ENCODE peak calls at places on chromosomes 11 and 22, in six cellular contexts. One of them, this sample, is unnamed.
A peak's percentile ranks its signal among the peaks of the same experiment; 100 is the strongest.

GRCh38 chr22:27637604-27638003 is 164.0 kb downstream of the MN1 start:
- DNase-seq in neural progenitor cell: no peak
- DNase-seq in A549: no peak
- DNase-seq in progenitor cell of endocrine pancreas: no peak
- DNase-seq in GM12865: no peak
- DNase-seq in HFF-Myc: no peak
- DNase-seq in this sample: no peak

GRCh38 chr11:60927600-60927999 is 3.3 kb downstream of the TMEM132A start:
- DNase-seq in progenitor cell of endocrine pancreas: no peak
- DNase-seq in GM12865: no peak
- DNase-seq in A549: no peak
- DNase-seq in HFF-Myc: no peak
- DNase-seq in neural progenitor cell: no peak
- DNase-seq in this sample: no peak

GRCh38 chr11:45928535-45929215 is 6.2 kb downstream of the LARGE2 start:
- DNase-seq in HFF-Myc: no peak
- DNase-seq in progenitor cell of endocrine pancreas: no peak
- DNase-seq in neural progenitor cell: no peak
- DNase-seq in A549: no peak
- DNase-seq in GM12865: no peak
- DNase-seq in this sample: no peak

GRCh38 chr11:9639985-9640384 is 23.9 kb upstream of the SWAP70 start:
- DNase-seq in progenitor cell of endocrine pancreas: no peak
- DNase-seq in HFF-Myc: no peak
- DNase-seq in A549: peak; percentile 33
- DNase-seq in neural progenitor cell: no peak
- DNase-seq in GM12865: no peak
- DNase-seq in this sample: no peak

GRCh38 chr11:64643258-64643881 is 52.4 kb downstream of the SLC22A12 start:
- DNase-seq in A549: no peak
- DNase-seq in HFF-Myc: no peak
- DNase-seq in neural progenitor cell: peak; percentile 86
- DNase-seq in GM12865: no peak
- DNase-seq in progenitor cell of endocrine pancreas: no peak
- DNase-seq in this sample: no peak

GRCh38 chr11:72573380-72573949 is 100.8 kb downstream of the PDE2A start:
- DNase-seq in HFF-Myc: no peak
- DNase-seq in GM12865: peak; percentile 36
- DNase-seq in progenitor cell of endocrine pancreas: peak; percentile 34
- DNase-seq in neural progenitor cell: peak; percentile 78
- DNase-seq in A549: peak; percentile 47
- DNase-seq in this sample: no peak

GRCh38 chr11:128715691-128716153 is 21.9 kb downstream of the FLI1 start:
- DNase-seq in GM12865: no peak
- DNase-seq in progenitor cell of endocrine pancreas: no peak
- DNase-seq in neural progenitor cell: peak; percentile 14
- DNase-seq in A549: no peak
- DNase-seq in HFF-Myc: no peak
- DNase-seq in this sample: no peak

GRCh38 chr22:27992294-27993165 is 73.5 kb upstream of the PITPNB start:
- DNase-seq in HFF-Myc: no peak
- DNase-seq in progenitor cell of endocrine pancreas: no peak
- DNase-seq in neural progenitor cell: no peak
- DNase-seq in A549: no peak
- DNase-seq in GM12865: no peak
- DNase-seq in this sample: no peak

GRCh38 chr11:108859510-108859909 is 194.6 kb downstream of the DDX10 start:
- DNase-seq in neural progenitor cell: no peak
- DNase-seq in HFF-Myc: no peak
- DNase-seq in GM12865: no peak
- DNase-seq in progenitor cell of endocrine pancreas: no peak
- DNase-seq in A549: no peak
- DNase-seq in this sample: no peak

GRCh38 chr11:106271686-106272085 is 194.2 kb downstream of the AASDHPPT start:
- DNase-seq in HFF-Myc: no peak
- DNase-seq in neural progenitor cell: no peak
- DNase-seq in A549: no peak
- DNase-seq in progenitor cell of endocrine pancreas: no peak
- DNase-seq in GM12865: no peak
- DNase-seq in this sample: no peak
- TF ChIP-seq CTCF in HFF-Myc: no peak
- TF ChIP-seq CTCF in neural progenitor cell: no peak
- TF ChIP-seq CTCF in A549: no peak
- TF ChIP-seq CTCF in progenitor cell of endocrine pancreas: no peak
- TF ChIP-seq CTCF in GM12865: no peak
- TF ChIP-seq CTCF in this sample: no peak

DNA sequence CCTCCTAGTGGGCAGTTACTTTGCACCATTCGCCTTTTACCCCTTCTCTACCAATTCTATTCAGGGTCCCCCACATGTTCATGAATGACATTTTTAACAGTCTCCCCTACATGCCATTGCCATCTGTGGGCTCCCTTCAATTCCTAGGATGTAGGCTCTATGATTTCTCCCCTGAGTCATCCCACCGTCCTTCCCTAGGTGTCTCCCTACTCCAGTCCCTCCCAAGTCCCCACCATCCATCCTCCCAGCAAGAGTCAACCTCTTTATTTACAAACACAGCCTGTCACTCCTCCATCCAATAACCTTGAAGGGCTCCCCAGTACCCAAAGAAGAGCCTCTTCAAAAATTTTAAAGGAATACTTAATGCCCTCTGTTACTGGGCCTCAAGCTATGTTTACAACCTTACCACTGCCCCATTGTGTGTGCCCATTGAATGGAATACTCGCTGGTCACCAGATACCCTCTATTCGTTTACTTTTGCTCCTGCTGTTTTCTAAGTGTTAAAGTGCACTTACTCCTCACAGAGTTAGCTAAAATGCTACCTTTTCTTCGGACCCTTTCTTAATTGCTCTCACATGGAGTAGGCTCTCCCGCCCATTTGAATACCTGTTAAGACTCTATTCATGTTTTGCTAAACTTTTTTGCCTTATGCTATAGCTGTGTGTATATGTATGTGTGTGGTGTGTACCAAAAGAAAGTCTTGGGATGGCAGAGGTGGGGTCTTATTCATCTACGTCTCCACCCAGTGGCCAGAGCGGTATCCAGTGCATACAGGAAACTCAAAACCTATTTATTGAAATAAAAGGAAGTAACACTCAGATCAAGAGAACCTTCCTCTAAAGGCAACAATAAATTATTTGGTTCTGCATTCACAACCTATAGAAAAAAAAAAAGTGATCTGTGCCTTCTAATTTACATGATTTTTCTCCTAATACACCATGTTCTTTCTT is 235.8 kb upstream of the CCDC90B start:
- DNase-seq in neural progenitor cell: peak; percentile 57
- DNase-seq in HFF-Myc: no peak
- DNase-seq in GM12865: peak; percentile 23
- DNase-seq in progenitor cell of endocrine pancreas: no peak
- DNase-seq in A549: peak; percentile 6
- DNase-seq in this sample: no peak
- TF ChIP-seq CTCF in neural progenitor cell: peak; percentile 47
- TF ChIP-seq CTCF in HFF-Myc: peak; percentile 25
- TF ChIP-seq CTCF in GM12865: peak; percentile 18
- TF ChIP-seq CTCF in progenitor cell of endocrine pancreas: peak; percentile 24
- TF ChIP-seq CTCF in A549: no peak
- TF ChIP-seq CTCF in this sample: no peak

GRCh38 chr11:43557553-43558031 is 122.9 kb upstream of the HSD17B12 start:
- DNase-seq in A549: no peak
- DNase-seq in neural progenitor cell: peak; percentile 74
- DNase-seq in HFF-Myc: no peak
- DNase-seq in GM12865: no peak
- DNase-seq in progenitor cell of endocrine pancreas: no peak
- DNase-seq in this sample: no peak
- TF ChIP-seq CTCF in A549: no peak
- TF ChIP-seq CTCF in neural progenitor cell: peak; percentile 32
- TF ChIP-seq CTCF in HFF-Myc: peak; percentile 10
- TF ChIP-seq CTCF in GM12865: no peak
- TF ChIP-seq CTCF in progenitor cell of endocrine pancreas: peak; percentile 33
- TF ChIP-seq CTCF in this sample: no peak

GRCh38 chr22:20115691-20116375 is at the start of gene RANBP1:
- DNase-seq in HFF-Myc: no peak
- DNase-seq in GM12865: no peak
- DNase-seq in progenitor cell of endocrine pancreas: no peak
- DNase-seq in neural progenitor cell: peak; percentile 23
- DNase-seq in A549: no peak
- DNase-seq in this sample: no peak

GRCh38 chr22:20117656-20118571 is 888 bp upstream of the TRMT2A start:
- DNase-seq in progenitor cell of endocrine pancreas: no peak
- DNase-seq in neural progenitor cell: peak; percentile 51
- DNase-seq in HFF-Myc: no peak
- DNase-seq in GM12865: peak; percentile 61
- DNase-seq in A549: no peak
- DNase-seq in this sample: no peak

GRCh38 chr22:20116376-20116950 is 559 bp downstream of the RANBP1 start:
- DNase-seq in A549: no peak
- DNase-seq in HFF-Myc: no peak
- DNase-seq in progenitor cell of endocrine pancreas: no peak
- DNase-seq in GM12865: no peak
- DNase-seq in neural progenitor cell: peak; percentile 13
- DNase-seq in this sample: no peak

GRCh38 chr22:20118572-20119020 is 1.6 kb upstream of the TRMT2A start:
- DNase-seq in HFF-Myc: no peak
- DNase-seq in GM12865: no peak
- DNase-seq in progenitor cell of endocrine pancreas: no peak
- DNase-seq in neural progenitor cell: peak; percentile 27
- DNase-seq in A549: no peak
- DNase-seq in this sample: no peak

DNA sequence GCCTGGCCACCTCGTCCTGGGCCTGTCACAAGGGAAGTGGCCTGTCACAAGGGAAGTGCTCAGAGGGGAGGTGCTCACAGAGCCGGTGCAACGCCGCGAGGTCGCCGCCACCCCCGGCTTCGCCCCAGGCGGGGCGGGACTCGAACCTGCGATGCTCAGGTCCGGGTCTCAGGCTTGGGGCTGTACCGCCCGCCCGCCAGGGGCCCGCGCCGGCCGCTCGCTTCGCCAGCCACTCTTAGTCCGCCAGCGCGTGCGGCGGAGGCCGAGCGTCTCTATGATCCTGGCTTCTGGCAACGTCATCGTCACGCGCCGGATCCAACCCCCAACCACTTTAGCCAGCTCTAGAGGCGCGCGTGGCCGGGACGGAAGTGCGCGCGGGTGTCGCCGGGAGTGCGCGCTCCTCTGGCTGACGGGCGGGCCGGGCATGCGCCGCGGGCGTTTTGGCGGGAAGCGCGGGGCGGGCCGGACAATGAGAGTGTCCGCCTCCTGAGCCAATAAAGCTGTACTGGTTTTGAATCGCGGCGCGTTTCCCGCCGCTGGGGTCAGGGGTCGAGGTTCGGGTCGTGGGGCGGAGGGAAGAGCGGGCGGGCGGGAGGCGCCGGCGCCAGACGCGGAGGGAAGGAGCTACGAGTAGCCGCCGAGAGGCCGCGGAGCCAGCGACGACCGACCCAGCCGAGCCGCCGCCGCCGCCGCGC is at the start of gene TRMT2A:
- DNase-seq in progenitor cell of endocrine pancreas: peak; percentile 97
- DNase-seq in HFF-Myc: peak; percentile 91
- DNase-seq in neural progenitor cell: peak; percentile 99
- DNase-seq in GM12865: peak; percentile 99
- DNase-seq in A549: peak; percentile 98
- DNase-seq in this sample: peak; percentile 96
- TF ChIP-seq CTCF in progenitor cell of endocrine pancreas: peak; percentile 14
- TF ChIP-seq CTCF in HFF-Myc: no peak
- TF ChIP-seq CTCF in neural progenitor cell: peak; percentile 45
- TF ChIP-seq CTCF in GM12865: no peak
- TF ChIP-seq CTCF in A549: no peak
- TF ChIP-seq CTCF in this sample: no peak

GRCh38 chr22:18078329-18079041 is 695 bp downstream of the PEX26 start:
- DNase-seq in GM12865: peak; percentile 84
- DNase-seq in A549: peak; percentile 25
- DNase-seq in HFF-Myc: no peak
- DNase-seq in progenitor cell of endocrine pancreas: peak; percentile 15
- DNase-seq in neural progenitor cell: no peak
- DNase-seq in this sample: no peak
- TF ChIP-seq CTCF in GM12865: no peak
- TF ChIP-seq CTCF in A549: no peak
- TF ChIP-seq CTCF in HFF-Myc: no peak
- TF ChIP-seq CTCF in progenitor cell of endocrine pancreas: peak; percentile 18
- TF ChIP-seq CTCF in neural progenitor cell: peak; percentile 5
- TF ChIP-seq CTCF in this sample: no peak

GRCh38 chr11:20671856-20672546 is 2.6 kb downstream of the NELL1 start:
- DNase-seq in HFF-Myc: no peak
- DNase-seq in neural progenitor cell: peak; percentile 47
- DNase-seq in A549: peak; percentile 20
- DNase-seq in GM12865: no peak
- DNase-seq in progenitor cell of endocrine pancreas: no peak
- DNase-seq in this sample: no peak
- TF ChIP-seq CTCF in HFF-Myc: peak; percentile 26
- TF ChIP-seq CTCF in neural progenitor cell: peak; percentile 45
- TF ChIP-seq CTCF in A549: peak; percentile 48
- TF ChIP-seq CTCF in GM12865: peak; percentile 8
- TF ChIP-seq CTCF in progenitor cell of endocrine pancreas: peak; percentile 41
- TF ChIP-seq CTCF in this sample: no peak

This sample was measured in omental fat pad.